ENCODE peak calls at places on chromosome 19, in five cellular contexts. F, W, E, H and V are unnamed samples.

GRCh38 chr19:3365447-3366103 is 808 bp upstream of the NFIC start:
- DNase-seq in F (no peak), W (no peak), E (no peak), H (no peak), V (peak; percentile 67)

GRCh38 chr19:32916969-32917611 is 47.5 kb upstream of the SLC7A9 start:
- DNase-seq in F (no peak), W (no peak), E (no peak), H (no peak), V (no peak)

GRCh38 chr19:35063940-35064818 is 22.7 kb downstream of the HPN start:
- DNase-seq in F (no peak), W (no peak), E (peak; percentile 89), H (peak; percentile 60), V (no peak)

GRCh38 chr19:29672933-29673336 is 7.7 kb downstream of the PLEKHF1 start:
- DNase-seq in F (peak; percentile 67), W (no peak), E (no peak), H (no peak), V (peak; percentile 86)

GRCh38 chr19:58545286-58546068 is 1.6 kb downstream of the TRIM28 start:
- DNase-seq in F (no peak), W (no peak), E (no peak), H (no peak), V (no peak)

GRCh38 chr19:31554360-31554759 is 205.1 kb upstream of the TSHZ3 start:
- DNase-seq in F (no peak), W (no peak), E (no peak), H (no peak), V (no peak)

GRCh38 chr19:48961051-48961649 is 4.0 kb upstream of the FTL start:
- DNase-seq in F (no peak), W (no peak), E (no peak), H (no peak), V (no peak)

GRCh38 chr19:43699506-43700367 is 16.1 kb upstream of the IRGC start:
- DNase-seq in F (no peak), W (peak; percentile 52), E (peak; percentile 6), H (peak; percentile 52), V (no peak)

GRCh38 chr19:38429811-38430156 is 3.7 kb upstream of the RYR1 start:
- DNase-seq in F (no peak), W (no peak), E (no peak), H (no peak), V (no peak)

GRCh38 chr19:45528744-45529453 is 21.6 kb downstream of the VASP start:
- DNase-seq in F (no peak), W (no peak), E (peak; percentile 75), H (peak; percentile 27), V (no peak)

GRCh38 chr19:46201413-46202310 is 27.9 kb upstream of the IGFL1 start:
- DNase-seq in F (no peak), W (no peak), E (no peak), H (no peak), V (no peak)

GRCh38 chr19:3285647-3286176 is 61.3 kb downstream of the CELF5 start:
- DNase-seq in F (peak; percentile 64), W (peak; percentile 40), E (no peak), H (peak; percentile 35), V (no peak)

GRCh38 chr19:22532388-22533310 is 101.5 kb upstream of the ZNF492 start:
- DNase-seq in F (no peak), W (no peak), E (no peak), H (no peak), V (no peak)

GRCh38 chr19:45717131-45717982 is 13.3 kb downstream of the FBXO46 start:
- DNase-seq in F (peak; percentile 98), W (peak; percentile 95), E (peak; percentile 93), H (peak; percentile 100), V (peak; percentile 100)

GRCh38 chr19:8004723-8005513 is 523 bp downstream of the ELAVL1 start:
- DNase-seq in F (no peak), W (peak; percentile 9), E (no peak), H (peak; percentile 12), V (peak; percentile 37)

GRCh38 chr19:36916991-36917390 is 859 bp downstream of the ZNF568 start:
- DNase-seq in F (no peak), W (no peak), E (peak; percentile 20), H (peak; percentile 55), V (no peak)

GRCh38 chr19:15369594-15369891 is 10.0 kb downstream of the AKAP8 start:
- DNase-seq in F (no peak), W (no peak), E (no peak), H (no peak), V (no peak)

GRCh38 chr19:45322311-45322710 is 364 bp downstream of the CKM start:
- DNase-seq in F (no peak), W (no peak), E (no peak), H (no peak), V (no peak)

GRCh38 chr19:19464339-19465098 is 50.8 kb downstream of the TSSK6 start:
- DNase-seq in F (no peak), W (peak; percentile 30), E (peak; percentile 81), H (peak; percentile 78), V (no peak)

GRCh38 chr19:38055040-38055439 is 148.0 kb downstream of the SIPA1L3 start:
- DNase-seq in F (no peak), W (no peak), E (no peak), H (no peak), V (no peak)

DNA sequence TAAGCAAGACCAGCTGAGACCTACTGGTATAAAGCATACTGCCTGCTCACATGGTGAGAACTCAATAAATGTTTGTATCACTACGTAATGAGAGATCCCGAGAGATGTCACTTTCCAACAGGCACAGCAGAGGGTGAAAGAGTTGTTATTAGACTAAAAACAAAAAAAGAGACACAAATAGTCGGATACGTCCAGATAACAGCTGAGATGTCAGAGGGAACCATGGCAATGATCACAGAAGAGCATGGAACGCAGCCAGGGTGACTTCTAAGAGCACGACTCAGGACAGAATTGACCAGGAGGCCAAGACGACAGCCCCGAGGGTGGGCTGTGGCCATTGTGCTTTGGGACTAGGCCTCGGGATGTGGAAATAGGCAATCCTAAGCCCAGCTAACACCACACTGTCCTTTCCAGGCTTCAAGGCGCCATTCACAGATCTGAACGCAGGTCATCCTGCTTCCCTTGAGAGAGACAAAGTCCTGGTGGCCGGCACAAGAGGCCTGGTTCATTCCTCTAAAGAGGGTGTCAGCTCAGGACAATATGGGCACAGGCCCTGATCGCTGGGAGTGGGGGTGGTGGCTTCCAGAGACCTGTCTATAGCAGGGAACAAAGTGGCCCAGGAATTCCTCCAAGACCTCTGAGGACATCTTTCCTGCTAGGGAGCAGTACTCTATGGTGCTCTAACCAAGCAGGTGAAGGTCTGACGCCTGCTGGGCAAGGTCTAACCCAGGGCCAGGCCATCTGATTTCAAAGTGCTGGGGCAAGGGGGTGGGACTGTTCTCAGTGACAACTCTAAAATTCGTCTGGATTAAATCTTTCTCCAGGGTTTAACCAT is 3.2 kb downstream of the SH3GL1 start:
- DNase-seq in F (no peak), W (no peak), E (no peak), H (no peak), V (no peak)
- TF ChIP-seq CTCF in F (no peak), W (no peak), E (no peak), H (no peak), V (no peak)

DNA sequence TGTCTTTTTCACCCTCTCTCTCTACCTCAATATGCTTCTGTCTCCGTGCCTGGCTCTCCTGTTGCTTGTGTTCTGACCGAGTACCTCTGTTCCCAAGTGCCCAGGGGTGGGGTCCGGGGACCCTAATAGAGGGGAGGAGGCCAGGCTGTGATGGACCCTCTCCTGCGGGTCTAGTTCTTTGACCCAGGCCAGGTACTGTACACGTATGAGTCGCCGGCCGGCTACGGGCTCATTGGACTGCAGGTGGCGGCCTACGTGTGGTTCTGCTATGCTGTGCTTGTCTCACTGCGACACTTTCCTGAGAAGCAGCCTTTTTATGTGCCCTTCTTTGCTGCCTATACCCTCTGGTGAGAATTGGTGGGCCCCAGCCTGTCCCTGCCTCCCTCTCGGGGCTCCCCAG is 4.4 kb downstream of the TMEM145 start:
- DNase-seq in F (no peak), W (no peak), E (no peak), H (no peak), V (no peak)
- TF ChIP-seq CTCF in F (no peak), W (no peak), E (no peak), H (no peak), V (no peak)

GRCh38 chr19:41926861-41927809 is 1.1 kb downstream of the ERFL start:
- DNase-seq in F (no peak), W (no peak), E (no peak), H (no peak), V (no peak)

GRCh38 chr19:41928754-41929535 is 696 bp upstream of the ERFL start:
- DNase-seq in F (no peak), W (no peak), E (no peak), H (no peak), V (peak; percentile 53)

GRCh38 chr19:41927810-41928192 is 448 bp downstream of the ERFL start:
- DNase-seq in F (no peak), W (no peak), E (no peak), H (no peak), V (no peak)

GRCh38 chr19:41929536-41930071 is 1.4 kb upstream of the ERFL start:
- DNase-seq in F (no peak), W (no peak), E (no peak), H (no peak), V (no peak)

DNA sequence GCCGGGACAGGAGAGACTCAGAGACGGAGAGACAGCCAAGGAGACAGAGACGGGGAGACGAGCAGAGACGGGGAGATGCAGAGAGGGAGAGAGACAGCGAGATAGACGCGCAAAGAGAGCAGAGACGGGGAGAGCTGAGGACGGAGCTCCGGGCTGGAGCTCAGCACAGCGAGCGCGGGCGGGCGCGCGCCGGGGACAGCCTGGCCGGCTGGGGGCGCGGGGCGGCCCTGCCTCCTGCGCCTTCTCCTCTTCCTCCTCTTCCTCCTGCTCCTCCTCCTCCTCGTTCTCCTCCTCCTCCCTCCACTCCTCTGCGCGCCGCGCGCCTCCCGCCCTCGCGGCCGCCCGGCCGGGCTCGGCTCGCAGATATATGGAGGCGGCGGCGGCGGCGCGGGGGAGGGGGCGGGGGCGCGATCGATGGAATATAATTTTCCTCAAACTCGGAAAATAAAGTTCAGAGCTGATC is at the start of gene ERFL:
- DNase-seq in F (no peak), W (no peak), E (no peak), H (no peak), V (no peak)
- TF ChIP-seq CTCF in F (peak; percentile 18), W (peak; percentile 9), E (no peak), H (no peak), V (no peak)

GRCh38 chr19:50702870-50703829 is 16.5 kb downstream of the SHANK1 start:
- DNase-seq in F (no peak), W (no peak), E (no peak), H (no peak), V (no peak)
- TF ChIP-seq CTCF in F (no peak), W (no peak), E (no peak), H (no peak), V (no peak)

DNA sequence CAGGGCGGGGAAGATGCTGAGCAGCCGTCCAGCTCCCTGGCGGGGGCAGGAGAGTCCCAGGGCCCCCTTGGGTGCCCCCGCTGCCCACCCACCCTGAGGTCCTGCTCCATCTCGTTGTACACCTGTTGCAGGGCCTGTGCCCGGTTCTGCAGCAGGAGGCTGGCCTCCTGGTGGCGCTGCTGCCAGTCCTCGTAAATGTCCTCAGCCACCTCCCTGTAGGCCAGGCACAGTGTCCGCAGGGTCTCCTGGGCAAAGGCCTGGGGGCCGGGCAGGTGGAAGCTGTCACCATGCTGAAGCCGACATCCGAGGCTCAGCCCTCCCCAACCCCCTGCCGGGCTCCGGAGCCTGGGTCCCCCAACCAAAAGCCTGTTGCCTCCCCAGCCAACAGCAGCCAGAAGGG is 20.2 kb downstream of the ATP8B3 start:
- DNase-seq in F (no peak), W (no peak), E (no peak), H (no peak), V (no peak)
- TF ChIP-seq CTCF in F (no peak), W (no peak), E (no peak), H (no peak), V (no peak)